ENCODE peak calls at places on chromosomes 5 and 9, in six cellular contexts. One of them, this sample, is unnamed.

GRCh38 chr9:35711501-35712428 is 20.2 kb downstream of the TLN1 start:
- DNase-seq in pons: no peak
- DNase-seq in HuH-7: no peak
- DNase-seq in neural crest cell: no peak
- DNase-seq in BJ: no peak
- DNase-seq in activated CD4-positive, alpha-beta T cell treated with anti-CD3 and anti-CD28 coated beads, Interleukin-2, amount 50 U/mL, for 1 hour: no peak
- DNase-seq in this sample: no peak

GRCh38 chr5:91126448-91126847 is 256.7 kb downstream of the ARRDC3 start:
- DNase-seq in BJ: peak; percentile 85
- DNase-seq in neural crest cell: no peak
- DNase-seq in HuH-7: no peak
- DNase-seq in activated CD4-positive, alpha-beta T cell treated with anti-CD3 and anti-CD28 coated beads, Interleukin-2, amount 50 U/mL, for 1 hour: no peak
- DNase-seq in pons: no peak
- DNase-seq in this sample: no peak

GRCh38 chr9:95953986-95954385 is 78.5 kb downstream of the ERCC6L2 start:
- DNase-seq in neural crest cell: no peak
- DNase-seq in activated CD4-positive, alpha-beta T cell treated with anti-CD3 and anti-CD28 coated beads, Interleukin-2, amount 50 U/mL, for 1 hour: no peak
- DNase-seq in BJ: no peak
- DNase-seq in pons: no peak
- DNase-seq in HuH-7: no peak
- DNase-seq in this sample: no peak

GRCh38 chr5:60978968-60979367 is 34.0 kb downstream of the NDUFAF2 start:
- DNase-seq in activated CD4-positive, alpha-beta T cell treated with anti-CD3 and anti-CD28 coated beads, Interleukin-2, amount 50 U/mL, for 1 hour: no peak
- DNase-seq in HuH-7: no peak
- DNase-seq in BJ: no peak
- DNase-seq in pons: no peak
- DNase-seq in neural crest cell: no peak
- DNase-seq in this sample: no peak

GRCh38 chr5:157739388-157740045 is 4.0 kb upstream of the LSM11 start:
- DNase-seq in activated CD4-positive, alpha-beta T cell treated with anti-CD3 and anti-CD28 coated beads, Interleukin-2, amount 50 U/mL, for 1 hour: no peak
- DNase-seq in HuH-7: no peak
- DNase-seq in neural crest cell: no peak
- DNase-seq in BJ: no peak
- DNase-seq in pons: no peak
- DNase-seq in this sample: no peak

GRCh38 chr5:1461396-1461795 is 16.2 kb upstream of the SLC6A3 start:
- DNase-seq in HuH-7: no peak
- DNase-seq in BJ: no peak
- DNase-seq in pons: no peak
- DNase-seq in activated CD4-positive, alpha-beta T cell treated with anti-CD3 and anti-CD28 coated beads, Interleukin-2, amount 50 U/mL, for 1 hour: no peak
- DNase-seq in neural crest cell: no peak
- DNase-seq in this sample: no peak

GRCh38 chr5:142492781-142493281 is 168.0 kb upstream of the SPRY4 start:
- DNase-seq in activated CD4-positive, alpha-beta T cell treated with anti-CD3 and anti-CD28 coated beads, Interleukin-2, amount 50 U/mL, for 1 hour: no peak
- DNase-seq in neural crest cell: no peak
- DNase-seq in pons: no peak
- DNase-seq in HuH-7: no peak
- DNase-seq in BJ: no peak
- DNase-seq in this sample: no peak

GRCh38 chr5:150066901-150067396 is 19.4 kb downstream of the CSF1R start:
- DNase-seq in HuH-7: no peak
- DNase-seq in pons: no peak
- DNase-seq in activated CD4-positive, alpha-beta T cell treated with anti-CD3 and anti-CD28 coated beads, Interleukin-2, amount 50 U/mL, for 1 hour: no peak
- DNase-seq in neural crest cell: no peak
- DNase-seq in BJ: no peak
- DNase-seq in this sample: no peak

GRCh38 chr9:130243015-130243881 is 22.3 kb upstream of the HMCN2 start:
- DNase-seq in neural crest cell: peak; percentile 92
- DNase-seq in BJ: no peak
- DNase-seq in pons: peak; percentile 26
- DNase-seq in activated CD4-positive, alpha-beta T cell treated with anti-CD3 and anti-CD28 coated beads, Interleukin-2, amount 50 U/mL, for 1 hour: peak; percentile 80
- DNase-seq in HuH-7: peak; percentile 83
- DNase-seq in this sample: peak; percentile 40